ENCODE peak calls at places on chromosomes 13 and 19, in seven cellular contexts. E is K562, Z is esophagus squamous epithelium, R is sigmoid colon, X is IMR-90, Q is adrenal gland, J is heart left ventricle. L is an unnamed sample.

GRCh38 chr19:17402982-17403855 is 2.2 kb downstream of the BST2 start:
- DNase-seq in J (no peak), E (peak), Z (no peak), X (no peak), Q (peak), R (no peak), L (peak)

GRCh38 chr13:107835339-107836018 is 379.9 kb downstream of the LIG4 start:
- DNase-seq in E (no peak), Q (no peak), R (no peak), J (no peak), Z (no peak), X (peak), L (peak)

GRCh38 chr19:13463296-13463695 is 43.0 kb downstream of the CACNA1A start:
- DNase-seq in Z (no peak), R (no peak), X (peak), J (no peak), E (peak), Q (no peak), L (peak)

GRCh38 chr13:45119990-45120864 is at the start of gene GTF2F2:
- DNase-seq in J (peak), X (peak), R (peak), E (peak), Q (peak), Z (no peak), L (peak)

GRCh38 chr13:21909331-21909730 is 238.5 kb downstream of the FGF9 start:
- DNase-seq in R (no peak), Q (no peak), Z (no peak), J (no peak), X (no peak), E (no peak), L (no peak)

GRCh38 chr19:4547303-4548237 is 7.7 kb upstream of the LRG1 start:
- DNase-seq in X (no peak), E (no peak), Z (no peak), J (no peak), Q (peak), R (no peak), L (no peak)

GRCh38 chr19:54169149-54169731 is 3.7 kb downstream of the TMC4 start:
- DNase-seq in R (no peak), X (no peak), Q (no peak), Z (no peak), J (no peak), E (no peak), L (no peak)

GRCh38 chr13:97148894-97149293 is 73.2 kb upstream of the MBNL2 start:
- DNase-seq in J (no peak), E (peak), R (no peak), Q (no peak), Z (no peak), X (peak), L (no peak)

GRCh38 chr13:80386592-80386991 is 45.7 kb upstream of the SPRY2 start:
- DNase-seq in J (no peak), Q (no peak), E (no peak), X (no peak), Z (no peak), R (no peak), L (no peak)

GRCh38 chr13:111939285-111940278 is 127.4 kb upstream of the SOX1 start:
- DNase-seq in Z (no peak), X (no peak), Q (no peak), J (no peak), E (no peak), R (no peak), L (no peak)

GRCh38 chr13:103133551-103133950 is 67.3 kb upstream of the SLC10A2 start:
- DNase-seq in X (no peak), J (no peak), E (no peak), R (no peak), Q (no peak), Z (no peak), L (no peak)

GRCh38 chr13:104571890-104572229 is 1505.6 kb upstream of the SLC10A2 start:
- DNase-seq in R (no peak), Q (no peak), J (no peak), E (no peak), Z (no peak), X (no peak), L (no peak)

GRCh38 chr19:30133803-30134202 is 191.8 kb downstream of the URI1 start:
- DNase-seq in Z (no peak), R (no peak), Q (no peak), E (no peak), X (no peak), J (no peak), L (no peak)

GRCh38 chr13:50994651-50995050 is 85.1 kb downstream of the RNASEH2B start:
- DNase-seq in X (no peak), Z (no peak), R (no peak), J (no peak), Q (no peak), E (no peak), L (no peak)

GRCh38 chr19:14603990-14604387 is 21.1 kb downstream of the CLEC17A start:
- DNase-seq in Q (no peak), J (no peak), Z (no peak), R (no peak), X (no peak), E (no peak), L (no peak)

GRCh38 chr19:14595558-14595957 is 12.7 kb downstream of the CLEC17A start:
- DNase-seq in X (no peak), E (no peak), Z (no peak), Q (no peak), J (no peak), R (no peak), L (no peak)

GRCh38 chr19:14599548-14600147 is 16.8 kb downstream of the CLEC17A start:
- DNase-seq in J (no peak), X (no peak), R (no peak), E (no peak), Q (no peak), Z (no peak), L (no peak)
- TF ChIP-seq POLR2A in J (no peak), X (no peak), R (no peak), E (no peak), Q (no peak), Z (no peak), L (no peak)

GRCh38 chr13:32426191-32426980 is 1.5 kb downstream of the N4BP2L1 start:
- DNase-seq in J (no peak), E (no peak), R (no peak), Z (no peak), Q (no peak), X (no peak), L (no peak)
- TF ChIP-seq POLR2A in J (no peak), E (no peak), R (no peak), Z (no peak), Q (no peak), X (no peak), L (no peak)

GRCh38 chr19:50430888-50431342 is 1.8 kb upstream of the MYBPC2 start:
- DNase-seq in E (no peak), X (no peak), Z (no peak), Q (no peak), R (no peak), J (no peak), L (no peak)
- TF ChIP-seq POLR2A in E (no peak), X (no peak), Z (no peak), Q (no peak), R (no peak), J (no peak), L (no peak)

GRCh38 chr13:68506888-68507551 is 1276.9 kb upstream of the PCDH9 start:
- DNase-seq in Q (no peak), J (no peak), X (no peak), E (no peak), R (no peak), Z (no peak), L (no peak)

DNA sequence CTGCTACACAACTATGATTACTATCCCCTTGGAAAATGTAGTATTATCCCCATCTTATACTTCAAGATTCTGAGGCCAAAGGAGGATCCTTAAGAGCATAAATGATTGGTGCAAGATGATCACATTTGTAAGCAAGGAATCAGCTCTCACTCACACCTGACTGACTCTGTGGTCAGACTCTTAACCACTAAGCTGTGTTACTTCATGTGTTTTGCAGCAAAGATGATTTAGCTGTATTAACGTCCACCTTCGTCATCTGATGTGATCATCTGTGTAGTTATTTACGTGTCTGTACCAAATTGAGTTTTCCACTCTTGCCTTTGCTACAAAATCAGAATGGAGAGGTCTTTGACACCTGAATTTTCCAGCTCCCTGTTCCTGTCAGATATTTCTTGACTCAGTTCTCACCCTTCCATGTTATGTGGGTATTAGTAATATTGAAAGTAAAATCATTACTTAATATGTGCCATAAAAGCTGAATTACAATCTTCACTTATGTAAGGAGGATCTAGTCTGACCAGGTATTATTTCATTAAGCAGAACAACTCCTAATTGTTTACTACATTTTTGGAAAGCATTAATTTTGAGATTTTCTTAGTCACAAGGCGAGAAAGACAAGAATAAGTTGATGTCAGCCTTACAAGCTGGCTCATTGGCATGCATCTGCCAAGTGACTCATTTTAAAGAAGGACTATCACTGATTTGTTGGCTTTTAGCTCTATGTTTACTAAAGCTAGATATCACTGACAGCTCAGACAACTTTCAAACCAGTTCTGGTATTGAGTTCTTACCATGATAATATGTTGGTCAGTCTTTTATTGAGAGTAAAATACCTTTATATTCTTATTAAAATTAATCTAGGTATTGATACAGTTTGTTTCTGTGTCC is 1279.8 kb upstream of the PCDH9 start:
- DNase-seq in R (no peak), X (no peak), Z (no peak), Q (no peak), E (no peak), J (no peak), L (no peak)
- TF ChIP-seq POLR2A in R (no peak), X (no peak), Z (no peak), Q (no peak), E (no peak), J (no peak), L (no peak)

GRCh38 chr19:52541608-52542007 is 14.1 kb downstream of the ZNF808 start:
- DNase-seq in R (no peak), J (no peak), X (no peak), Z (no peak), Q (no peak), E (no peak), L (no peak)

GRCh38 chr19:52533901-52534300 is 6.4 kb downstream of the ZNF808 start:
- DNase-seq in Z (no peak), X (no peak), Q (peak), E (no peak), R (no peak), J (peak), L (no peak)

GRCh38 chr19:52532480-52532879 is 5.0 kb downstream of the ZNF808 start:
- DNase-seq in X (no peak), E (no peak), Q (no peak), J (no peak), R (no peak), Z (no peak), L (no peak)

GRCh38 chr19:52535831-52536800 is 8.6 kb downstream of the ZNF808 start:
- DNase-seq in X (peak), R (peak), Z (peak), E (peak), J (peak), Q (peak), L (peak)
- TF ChIP-seq POLR2A in X (no peak), R (no peak), Z (no peak), E (no peak), J (no peak), Q (no peak), L (peak)

DNA sequence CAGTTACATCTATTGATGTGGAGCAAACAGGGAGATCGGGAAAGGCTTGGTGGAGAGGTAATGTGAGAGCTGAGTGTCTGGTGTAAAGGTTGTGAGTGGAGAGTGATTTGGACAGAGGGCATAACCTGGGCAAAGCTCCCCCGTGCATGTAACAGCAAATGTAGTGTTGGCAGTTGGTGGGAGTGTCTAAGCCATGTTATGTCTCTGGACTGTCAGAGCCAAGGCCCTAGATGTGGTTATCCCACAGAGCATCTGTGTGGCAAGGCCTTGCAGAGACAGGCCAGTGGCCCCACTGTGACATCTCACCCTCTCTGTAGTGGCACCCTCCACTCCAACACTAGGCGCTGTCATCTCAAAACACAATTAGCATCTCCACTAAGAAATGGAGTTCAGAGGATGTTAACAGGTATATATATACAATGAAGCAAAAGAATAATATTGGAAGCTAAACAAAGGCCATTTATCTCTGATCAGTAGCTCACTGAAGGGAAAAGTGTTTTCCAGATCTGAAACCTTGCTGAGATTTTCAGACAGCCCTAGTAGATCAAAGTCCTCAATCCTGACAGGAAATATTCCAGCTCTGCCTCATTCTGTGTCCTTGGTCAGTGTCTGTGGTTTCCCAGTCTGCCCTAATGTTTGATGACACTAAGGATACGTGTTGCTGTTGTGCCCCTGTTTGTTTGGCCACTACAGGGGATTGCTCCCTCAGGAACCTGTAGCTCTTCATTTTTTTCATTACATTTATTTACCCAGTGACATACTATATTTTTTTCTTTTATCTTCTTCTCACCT is 20.2 kb downstream of the POLR1D start:
- DNase-seq in Q (no peak), E (no peak), X (no peak), R (no peak), J (no peak), Z (no peak), L (no peak)
- TF ChIP-seq POLR2A in Q (no peak), E (no peak), X (no peak), R (no peak), J (no peak), Z (no peak), L (no peak)

DNA sequence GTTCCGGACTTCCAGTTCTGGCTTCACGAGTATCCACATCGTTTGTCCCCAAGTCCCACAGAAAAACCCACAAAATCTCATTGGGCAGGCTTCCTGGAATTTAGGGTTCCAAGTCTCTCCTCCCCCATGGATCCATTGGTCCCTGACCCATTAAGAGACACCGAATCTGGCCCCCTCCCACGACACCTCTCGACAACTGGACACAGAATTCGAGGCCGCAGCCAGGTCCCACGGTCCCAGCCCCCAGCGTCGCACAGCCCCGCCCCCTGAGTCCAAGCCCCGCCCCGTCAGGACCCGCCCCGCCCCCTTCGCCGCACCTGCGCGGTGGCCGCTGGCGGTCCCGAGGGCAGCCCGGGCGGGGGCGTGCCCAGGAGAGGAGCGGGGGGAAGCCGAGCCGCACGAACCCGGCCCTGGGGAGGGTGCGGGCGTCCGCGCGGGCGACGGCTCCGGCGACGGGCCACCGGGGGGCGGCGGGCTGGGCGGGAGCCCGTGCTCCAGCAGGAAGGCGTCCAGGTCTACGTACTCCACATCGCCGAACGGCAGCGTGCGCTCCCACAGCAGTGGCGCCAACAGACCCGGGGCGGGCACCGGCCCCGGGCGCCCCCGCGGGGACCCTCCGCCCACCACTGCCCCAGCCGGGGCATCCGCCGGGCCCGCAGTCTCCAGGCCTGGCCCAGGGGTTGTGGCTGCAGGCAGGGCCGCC is 1.8 kb downstream of the DBP start:
- DNase-seq in Q (peak), Z (no peak), X (no peak), R (peak), J (peak), E (peak), L (no peak)
- TF ChIP-seq POLR2A in Q (no peak), Z (peak), X (no peak), R (peak), J (no peak), E (no peak), L (peak)

GRCh38 chr19:16127776-16128371 is 15.6 kb upstream of the HSH2D start:
- DNase-seq in R (no peak), Z (no peak), X (no peak), Q (no peak), E (no peak), J (no peak), L (no peak)
- TF ChIP-seq POLR2A in R (no peak), Z (no peak), X (no peak), Q (no peak), E (no peak), J (no peak), L (no peak)

GRCh38 chr13:99606322-99607089 is 105.2 kb downstream of the TM9SF2 start:
- DNase-seq in Q (peak), R (peak), X (peak), E (peak), Z (peak), J (peak), L (peak)
- TF ChIP-seq POLR2A in Q (peak), R (no peak), X (no peak), E (peak), Z (no peak), J (peak), L (peak)

DNA sequence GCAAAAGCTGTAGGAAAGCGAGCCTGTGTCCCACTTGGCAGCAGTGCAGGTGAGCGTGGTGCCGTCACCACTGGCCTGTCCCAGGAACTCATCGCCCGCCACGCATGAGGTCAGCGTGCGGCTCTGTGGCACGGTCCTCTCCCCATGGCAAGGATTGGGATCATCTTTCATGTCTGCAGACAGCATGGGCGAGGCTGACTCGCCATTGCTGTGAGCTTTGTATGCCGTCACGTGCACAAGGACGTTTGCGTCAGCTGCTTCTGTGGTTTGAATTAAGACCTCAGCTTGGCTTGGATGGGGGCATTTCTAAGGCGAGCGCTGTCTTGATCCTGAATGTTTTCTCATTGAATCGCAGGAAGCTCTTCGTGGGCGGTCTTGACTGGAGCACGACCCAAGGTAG is 9.8 kb downstream of the DAZAP1 start:
- DNase-seq in J (no peak), X (peak), Z (no peak), R (no peak), Q (peak), E (no peak), L (no peak)
- TF ChIP-seq POLR2A in J (no peak), X (no peak), Z (no peak), R (no peak), Q (no peak), E (no peak), L (no peak)

L was measured in H54.